ENCODE peak calls at places on chromosomes 4 and X, in four cellular contexts. C is NCI-H1694, R is stromal cell of bone marrow, Q is CD14-positive monocyte. J is an unnamed sample.

GRCh38 chr4:140330311-140330900 is 43.0 kb upstream of the SCOC start:
- DNase-seq in Q (no peak), C (peak; percentile 4), R (peak; percentile 25), J (no peak)

GRCh38 chr4:118033148-118034060 is 882 bp upstream of the NDST3 start:
- DNase-seq in Q (no peak), C (peak; percentile 18), R (no peak), J (no peak)

GRCh38 chr4:152185786-152186540 is 349.9 kb downstream of the FBXW7 start:
- DNase-seq in C (no peak), Q (no peak), R (peak; percentile 58), J (no peak)

GRCh38 chr4:119297795-119298194 is 24.1 kb downstream of the FABP2 start:
- DNase-seq in R (no peak), C (no peak), Q (no peak), J (no peak)

GRCh38 chr4:142402925-142403324 is 443.2 kb downstream of the INPP4B start:
- DNase-seq in C (no peak), Q (no peak), R (no peak), J (no peak)

GRCh38 chrX:100207331-100208024 is 202.6 kb downstream of the PCDH19 start:
- DNase-seq in Q (no peak), C (no peak), R (peak; percentile 1), J (no peak)

GRCh38 chr4:174318829-174319764 is 35.4 kb downstream of the CEP44 start:
- DNase-seq in R (no peak), Q (no peak), C (no peak), J (no peak)

GRCh38 chr4:108731001-108731400 is 31.9 kb downstream of the ETNPPL start:
- DNase-seq in R (no peak), C (no peak), Q (no peak), J (no peak)

GRCh38 chrX:50905334-50905733 is 5.2 kb upstream of the BMP15 start:
- DNase-seq in R (no peak), C (no peak), Q (no peak), J (no peak)

GRCh38 chrX:19800821-19801220 is 86.6 kb downstream of the SH3KBP1 start:
- DNase-seq in Q (no peak), C (no peak), R (no peak), J (no peak)

J was measured in NCI-H524 treated with DMSO at 0.1 percent for 48 hours.